ENCODE peak calls at places on chromosomes 11 and 22, in ten cellular contexts. D is transverse colon; Q is IMR-90; W is CD4-positive, alpha-beta T cell; U is fibroblast of pulmonary artery; E is heart right ventricle; J is RWPE1; I is foreskin keratinocyte; G is GM13977; X is heart left ventricle. P is an unnamed sample.

GRCh38 chr11:69373251-69373635 is 79.3 kb downstream of the MYEOV start:
- DNase-seq in D (no peak), Q (no peak), W (no peak), U (no peak), E (no peak), J (no peak), I (no peak), G (no peak), X (no peak), P (no peak)

GRCh38 chr22:16957781-16958180 is 50.2 kb downstream of the GAB4 start:
- DNase-seq in D (no peak), Q (no peak), W (no peak), U (no peak), E (no peak), J (no peak), I (no peak), G (peak; percentile 6), X (no peak), P (no peak)

GRCh38 chr11:86743223-86744118 is 56.9 kb upstream of the PRSS23 start:
- DNase-seq in D (peak; percentile 26), Q (peak; percentile 99), W (no peak), U (peak; percentile 94), E (no peak), J (peak; percentile 91), I (peak; percentile 99), G (no peak), X (no peak), P (no peak)

GRCh38 chr11:100925935-100926334 is 203.7 kb downstream of the PGR start:
- DNase-seq in D (no peak), Q (peak; percentile 89), W (no peak), U (peak; percentile 63), E (no peak), J (peak; percentile 18), I (peak; percentile 45), G (peak; percentile 4), X (no peak), P (no peak)

GRCh38 chr11:28466506-28466905 is 358.3 kb downstream of the METTL15 start:
- DNase-seq in D (no peak), Q (no peak), W (no peak), U (no peak), E (no peak), J (no peak), I (no peak), G (no peak), X (no peak), P (no peak)

GRCh38 chr11:67280791-67281551 is 8.1 kb upstream of the ANKRD13D start:
- DNase-seq in D (peak; percentile 7), Q (no peak), W (no peak), U (no peak), E (no peak), J (no peak), I (no peak), G (no peak), X (peak; percentile 18), P (no peak)

GRCh38 chr22:37171662-37172061 is 16.4 kb downstream of the C1QTNF6 start:
- DNase-seq in D (no peak), Q (no peak), W (no peak), U (no peak), E (no peak), J (no peak), I (no peak), G (no peak), X (no peak), P (no peak)

GRCh38 chr22:27238935-27239510 is 562.5 kb downstream of the MN1 start:
- DNase-seq in D (no peak), Q (peak; percentile 97), W (no peak), U (peak; percentile 99), E (peak; percentile 87), J (peak; percentile 74), I (peak; percentile 83), G (no peak), X (peak; percentile 87), P (no peak)

GRCh38 chr11:126336646-126337045 is 18.8 kb upstream of the ST3GAL4 start:
- DNase-seq in D (no peak), Q (no peak), W (no peak), U (peak; percentile 69), E (no peak), J (no peak), I (no peak), G (no peak), X (no peak), P (no peak)

GRCh38 chr11:47998733-47999359 is 18.5 kb downstream of the PTPRJ start:
- DNase-seq in D (peak; percentile 56), Q (no peak), W (no peak), U (no peak), E (no peak), J (no peak), I (no peak), G (no peak), X (no peak), P (no peak)

GRCh38 chr22:50506611-50507420 is 686 bp downstream of the LMF2 start:
- DNase-seq in D (no peak), Q (no peak), W (no peak), U (no peak), E (no peak), J (no peak), I (no peak), G (no peak), X (no peak), P (no peak)

GRCh38 chr11:19631657-19632325 is 80.8 kb upstream of the NAV2 start:
- DNase-seq in D (no peak), Q (no peak), W (no peak), U (no peak), E (no peak), J (no peak), I (no peak), G (no peak), X (no peak), P (no peak)

GRCh38 chr11:121071456-121072236 is 29.4 kb upstream of the TECTA start:
- DNase-seq in D (no peak), Q (no peak), W (no peak), U (no peak), E (no peak), J (no peak), I (no peak), G (no peak), X (no peak), P (no peak)

GRCh38 chr11:6437423-6437822 is 3.4 kb downstream of the HPX start:
- DNase-seq in D (no peak), Q (no peak), W (no peak), U (no peak), E (no peak), J (no peak), I (no peak), G (no peak), X (no peak), P (no peak)

GRCh38 chr11:123519055-123519796 is 89.2 kb downstream of the GRAMD1B start:
- DNase-seq in D (no peak), Q (peak; percentile 27), W (no peak), U (peak; percentile 30), E (no peak), J (no peak), I (no peak), G (no peak), X (no peak), P (no peak)

GRCh38 chr11:18253222-18253621 is 4.8 kb upstream of the SAA2 start:
- DNase-seq in D (no peak), Q (no peak), W (no peak), U (no peak), E (no peak), J (no peak), I (no peak), G (no peak), X (no peak), P (no peak)
- TF ChIP-seq CTCF in D (no peak), Q (no peak), W (no peak), U (no peak), E (no peak), J (no peak), I (no peak), G (no peak), X (no peak), P (no peak)

DNA sequence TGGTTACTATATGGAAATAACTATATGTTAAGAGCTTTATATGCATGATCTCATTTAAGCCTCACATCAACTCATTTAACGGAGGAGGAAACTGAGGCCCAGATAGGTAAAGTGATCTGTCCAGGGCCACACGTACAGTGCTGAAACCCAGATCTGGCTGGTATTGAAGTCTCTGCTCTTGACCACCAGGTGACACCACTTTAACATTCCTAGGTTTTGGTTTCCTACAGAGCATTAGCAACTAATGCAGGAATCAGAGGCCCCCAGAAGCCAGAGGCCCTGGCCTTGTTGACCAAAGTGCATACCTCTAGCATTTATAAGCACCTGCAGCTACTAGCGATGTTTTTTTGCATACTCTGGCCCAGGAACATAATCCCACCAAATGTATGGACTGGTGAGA is 12.9 kb upstream of the LIMK2 start:
- DNase-seq in D (no peak), Q (no peak), W (no peak), U (peak; percentile 6), E (no peak), J (no peak), I (no peak), G (no peak), X (no peak), P (no peak)
- TF ChIP-seq CTCF in D (no peak), Q (no peak), W (no peak), U (no peak), E (peak; percentile 12), J (no peak), I (peak; percentile 43), G (no peak), X (peak; percentile 27), P (no peak)

DNA sequence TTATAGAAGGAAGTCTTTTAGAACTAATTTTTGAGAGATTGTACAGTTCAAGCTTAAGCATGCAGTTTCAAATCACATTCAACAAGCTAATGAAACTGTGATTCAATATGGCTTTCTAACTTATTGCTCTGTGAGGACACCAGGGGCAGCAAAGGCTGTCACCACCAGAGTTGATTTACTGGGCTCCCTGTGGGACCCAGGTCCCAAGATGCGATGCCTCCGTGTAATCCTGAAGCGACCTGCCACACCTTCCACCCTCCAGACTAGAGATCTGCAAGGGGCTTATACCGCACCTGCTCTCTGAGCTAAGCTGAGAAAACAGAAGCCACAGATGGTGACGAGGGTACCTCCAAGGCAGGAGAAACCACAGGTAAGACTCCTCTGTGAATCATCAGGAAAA is 918 bp upstream of the OR51Q1 start:
- DNase-seq in D (no peak), Q (no peak), W (no peak), U (no peak), E (no peak), J (no peak), I (no peak), G (no peak), X (no peak), P (no peak)
- TF ChIP-seq CTCF in D (no peak), Q (no peak), W (no peak), U (no peak), E (no peak), J (no peak), I (no peak), G (no peak), X (no peak), P (no peak)

DNA sequence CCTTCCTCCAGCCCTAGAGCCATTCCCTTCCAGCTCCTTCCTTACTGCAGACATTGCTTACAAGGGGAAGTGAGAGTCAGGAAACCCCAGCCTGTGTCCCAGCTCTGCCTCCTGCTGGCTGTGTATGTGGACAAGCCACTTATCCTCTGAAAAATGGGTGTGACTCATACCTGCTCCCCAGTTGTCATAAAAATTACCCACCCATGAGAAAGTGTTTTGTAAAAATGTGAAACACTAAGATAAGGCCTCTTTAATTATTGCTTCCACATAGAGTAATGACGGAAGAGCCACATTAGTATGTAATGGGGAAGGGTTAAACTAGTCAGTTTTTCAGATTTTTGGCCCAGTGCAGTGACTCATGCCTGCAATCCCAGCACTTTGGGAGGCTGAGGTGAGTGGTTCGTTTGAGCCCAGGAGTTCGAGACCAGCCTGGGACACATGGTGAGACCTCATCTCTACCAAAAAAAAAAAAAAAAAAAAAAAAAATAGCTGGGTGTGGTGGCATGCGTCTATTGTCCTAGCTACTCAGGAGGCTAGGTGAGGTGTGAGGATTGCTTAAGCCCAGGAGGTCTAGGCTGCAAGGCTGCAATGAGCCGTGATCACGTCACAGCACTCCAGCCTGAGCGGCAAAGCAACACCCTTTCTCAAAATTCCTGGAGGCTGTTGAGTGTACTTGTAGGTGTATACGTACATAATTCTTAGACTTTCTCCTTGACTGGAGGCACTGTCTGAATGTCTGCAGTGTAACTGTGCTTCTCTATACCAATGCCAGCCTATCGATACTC is 84.9 kb downstream of the CTTN start:
- DNase-seq in D (peak; percentile 28), Q (peak; percentile 60), W (no peak), U (peak; percentile 50), E (peak; percentile 45), J (peak; percentile 20), I (no peak), G (peak; percentile 70), X (peak; percentile 38), P (no peak)
- TF ChIP-seq CTCF in D (no peak), Q (peak; percentile 49), W (no peak), U (peak; percentile 47), E (peak; percentile 41), J (no peak), I (peak; percentile 39), G (peak; percentile 37), X (peak; percentile 44), P (no peak)

P was measured in D721Med.